ENCODE peak calls at places on chromosomes 5 and 9, in nine cellular contexts. G, L, V, D, B, Y, I, J and U are unnamed samples. For H3K9me3 and H3K4me1, the result is how much of the 10 kb centered on the place peaks cover.

GRCh38 chr5:110790673-110791072 is 51.9 kb downstream of the SLC25A46 start:
- DNase-seq in Y (no peak), J (no peak), V (no peak), G (peak), I (no peak), L (no peak), D (no peak), B (no peak), U (no peak)

GRCh38 chr5:178279723-178280438 is 47.3 kb upstream of the PHYKPL start:
- DNase-seq in V (peak), G (peak), I (peak), J (peak), D (peak), L (peak), B (peak), Y (peak), U (peak)

GRCh38 chr9:12904261-12905000 is 129.6 kb downstream of the LURAP1L start:
- DNase-seq in I (no peak), V (no peak), Y (no peak), L (no peak), G (no peak), J (no peak), D (no peak), B (no peak), U (no peak)

GRCh38 chr9:110260911-110261310 is 4.6 kb upstream of the TXN start:
- DNase-seq in D (no peak), I (no peak), L (no peak), J (no peak), G (no peak), V (no peak), B (no peak), Y (no peak), U (no peak)

GRCh38 chr5:167743685-167744084 is 547.8 kb upstream of the WWC1 start:
- DNase-seq in L (peak), G (no peak), D (no peak), J (no peak), B (no peak), Y (no peak), V (no peak), I (no peak), U (no peak)

GRCh38 chr5:177494356-177495195 is 2.8 kb downstream of the PDLIM7 start:
- DNase-seq in G (peak), Y (peak), B (no peak), V (peak), D (no peak), L (peak), I (peak), J (peak), U (peak)

GRCh38 chr5:43227655-43228054 is 35.6 kb downstream of the NIM1K start:
- DNase-seq in Y (peak), B (no peak), L (peak), J (no peak), I (peak), D (no peak), G (peak), V (no peak), U (no peak)

GRCh38 chr9:19116391-19116790 is 10.9 kb downstream of the PLIN2 start:
- DNase-seq in B (no peak), D (no peak), G (no peak), V (no peak), J (no peak), I (no peak), Y (no peak), L (no peak), U (no peak)

GRCh38 chr9:115006660-115007059 is 76.3 kb upstream of the TNFSF8 start:
- DNase-seq in L (no peak), J (no peak), G (no peak), D (no peak), B (no peak), V (no peak), I (no peak), Y (no peak), U (no peak)

GRCh38 chr5:59039296-59040006 is 456.6 kb downstream of the RAB3C start:
- DNase-seq in J (peak), D (peak), V (peak), Y (peak), B (peak), I (no peak), G (peak), L (peak), U (peak)

GRCh38 chr5:77168187-77168883 is 42.1 kb upstream of the PDE8B start:
- DNase-seq in Y (no peak), J (peak), V (peak), G (peak), I (no peak), L (no peak), D (no peak), B (peak), U (peak)

GRCh38 chr5:147803941-147804717 is 21.6 kb upstream of the JAKMIP2 start:
- DNase-seq in J (no peak), I (no peak), L (no peak), V (no peak), G (no peak), Y (no peak), D (no peak), B (no peak), U (no peak)

GRCh38 chr5:93595420-93596136 is 12.6 kb downstream of the NR2F1 start:
- DNase-seq in Y (peak), L (no peak), D (no peak), J (no peak), V (no peak), G (no peak), I (no peak), B (no peak), U (no peak)

GRCh38 chr9:75852746-75853145 is 37.7 kb upstream of the PCSK5 start:
- DNase-seq in Y (no peak), L (no peak), G (no peak), I (no peak), D (no peak), V (no peak), J (no peak), B (no peak), U (no peak)

GRCh38 chr5:58983496-58983895 is 400.6 kb downstream of the RAB3C start:
- DNase-seq in D (no peak), Y (no peak), I (no peak), G (no peak), V (no peak), B (no peak), L (no peak), J (no peak), U (no peak)

GRCh38 chr5:61332369-61332745 is 299 bp downstream of the ZSWIM6 start:
- DNase-seq in V (peak), G (no peak), D (peak), B (no peak), L (no peak), J (peak), Y (peak), I (no peak), U (peak)

GRCh38 chr5:154860123-154860522 is 1.7 kb downstream of the CNOT8 start:
- DNase-seq in V (no peak), L (peak), Y (peak), J (peak), D (peak), G (no peak), B (no peak), I (peak), U (no peak)

GRCh38 chr9:91043786-91044185 is 242.2 kb downstream of the SYK start:
- DNase-seq in G (no peak), J (no peak), D (no peak), B (no peak), L (no peak), V (no peak), Y (no peak), I (no peak), U (no peak)

GRCh38 chr5:141328231-141328630 is 2.1 kb upstream of the PCDHGA1 start:
- DNase-seq in D (no peak), L (no peak), J (no peak), V (no peak), G (no peak), I (no peak), B (no peak), Y (no peak), U (no peak)

GRCh38 chr5:141326088-141326854 is 4.0 kb upstream of the PCDHGA1 start:
- DNase-seq in L (peak), J (peak), V (peak), G (peak), I (peak), D (peak), Y (peak), B (no peak), U (peak)

GRCh38 chr5:141330299-141331080 is at the start of gene PCDHGA1:
- DNase-seq in I (peak), Y (peak), J (no peak), V (no peak), B (no peak), L (no peak), G (peak), D (peak), U (peak)
- H3K9me3 ChIP-seq in I (under half), Y (under half), J (half or more), V (under half), B (half or more), L (under half), G (under half), D (under half), U (under half)

DNA sequence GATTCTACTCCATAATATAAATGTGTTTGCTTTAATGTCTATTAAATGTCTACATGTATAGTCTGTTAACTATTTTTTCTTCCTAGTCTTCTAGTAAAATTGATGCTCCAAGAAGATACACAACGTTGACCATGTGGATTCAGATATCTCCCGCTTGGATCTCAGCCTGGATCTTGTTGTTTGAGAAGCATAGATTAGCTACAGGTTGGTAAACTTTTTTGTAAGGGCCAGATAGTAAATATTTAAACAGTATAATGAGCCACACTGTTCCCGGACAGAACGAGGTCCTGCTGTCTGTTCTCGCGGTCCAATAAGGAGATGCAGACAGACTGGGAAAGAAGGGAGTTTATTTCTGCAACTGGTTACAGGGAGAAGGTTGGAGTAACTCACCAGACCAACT is 86.2 kb upstream of the IL12B start:
- DNase-seq in I (no peak), B (no peak), D (no peak), J (no peak), L (no peak), G (no peak), Y (no peak), V (no peak), U (no peak)
- H3K4me3 ChIP-seq in I (no peak), B (no peak), D (no peak), J (no peak), L (no peak), G (no peak), Y (no peak), V (no peak), U (no peak)

DNA sequence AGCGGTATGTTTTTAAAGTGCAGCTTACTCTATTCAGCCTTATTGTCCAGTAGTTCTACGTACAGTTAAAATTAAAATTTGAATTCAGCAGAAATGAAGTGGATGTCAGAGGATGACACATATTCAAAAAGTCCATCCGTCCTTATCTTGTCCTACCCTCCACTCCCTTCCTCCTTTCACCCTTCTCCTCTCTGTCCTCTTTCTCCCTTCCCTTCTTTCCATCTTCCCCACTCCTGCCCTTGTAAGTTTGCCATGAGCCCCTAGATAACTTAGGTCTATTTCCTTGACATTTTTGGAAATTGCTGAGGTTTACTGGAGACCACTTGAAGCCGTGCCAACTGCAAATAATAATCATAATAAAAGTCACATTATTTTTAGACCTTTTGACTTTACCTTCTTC is 67.6 kb downstream of the TRIO start:
- DNase-seq in J (no peak), G (no peak), L (no peak), V (no peak), Y (no peak), B (no peak), I (no peak), D (no peak), U (no peak)
- H3K4me1 ChIP-seq in J (under half), G (half or more), L (under half), V (under half), Y (under half), B (under half), I (half or more), D (under half), U (under half)

DNA sequence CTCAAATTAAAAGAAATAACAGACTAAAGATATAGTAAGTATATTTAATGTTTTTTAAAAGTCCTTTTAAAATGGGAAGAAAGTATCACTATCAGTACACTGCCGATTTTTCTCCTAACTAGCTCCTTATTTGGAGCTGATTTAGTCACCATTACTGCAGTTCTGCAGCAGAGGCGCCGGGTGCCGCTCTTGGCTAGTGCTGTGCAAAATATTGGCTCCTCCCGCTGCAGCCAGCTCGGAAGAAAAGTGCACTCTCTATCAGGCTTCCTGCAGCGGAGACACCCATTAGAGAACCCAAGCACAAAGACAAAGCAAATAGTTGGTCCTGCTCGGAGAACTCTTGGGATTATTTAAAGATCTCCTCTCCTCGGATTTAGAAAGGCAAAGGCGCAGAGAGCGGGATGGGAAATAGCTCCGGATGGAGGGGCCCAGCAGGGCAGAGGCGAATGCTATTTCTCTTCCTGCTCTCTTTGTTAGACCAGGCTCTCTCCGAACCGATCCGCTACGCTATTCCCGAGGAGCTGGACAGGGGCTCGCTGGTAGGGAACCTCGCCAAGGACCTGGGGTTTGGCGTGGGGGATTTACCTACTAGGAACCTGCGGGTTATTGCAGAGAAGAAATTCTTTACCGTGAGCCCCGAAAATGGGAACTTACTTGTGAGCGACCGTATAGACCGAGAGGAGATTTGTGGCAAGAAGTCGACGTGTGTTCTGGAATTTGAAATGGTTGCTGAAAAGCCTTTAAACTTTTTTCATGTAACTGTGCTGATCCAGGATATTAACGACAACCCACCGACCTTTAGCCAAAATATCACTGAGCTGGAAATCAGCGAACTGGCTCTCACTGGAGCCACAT is at the start of gene PCDHGB3:
- DNase-seq in B (no peak), D (no peak), I (no peak), V (no peak), Y (no peak), G (peak), L (no peak), J (no peak), U (no peak)
- H3K9me3 ChIP-seq in B (half or more), D (under half), I (half or more), V (under half), Y (under half), G (half or more), L (under half), J (half or more), U (under half)

GRCh38 chr9:104773118-104773517 is 9.2 kb downstream of the NIPSNAP3B start:
- DNase-seq in B (no peak), I (no peak), V (no peak), L (no peak), G (no peak), Y (no peak), J (no peak), D (no peak), U (no peak)
- H3K4me3 ChIP-seq in B (no peak), I (no peak), V (no peak), L (no peak), G (no peak), Y (no peak), J (no peak), D (no peak), U (no peak)

GRCh38 chr5:160469156-160470144 is 47.8 kb downstream of the PTTG1 start:
- DNase-seq in V (no peak), I (no peak), L (no peak), B (no peak), G (no peak), Y (no peak), D (no peak), J (no peak), U (no peak)
- H3K4me1 ChIP-seq in V (under half), I (half or more), L (under half), B (under half), G (under half), Y (under half), D (under half), J (under half), U (under half)

DNA sequence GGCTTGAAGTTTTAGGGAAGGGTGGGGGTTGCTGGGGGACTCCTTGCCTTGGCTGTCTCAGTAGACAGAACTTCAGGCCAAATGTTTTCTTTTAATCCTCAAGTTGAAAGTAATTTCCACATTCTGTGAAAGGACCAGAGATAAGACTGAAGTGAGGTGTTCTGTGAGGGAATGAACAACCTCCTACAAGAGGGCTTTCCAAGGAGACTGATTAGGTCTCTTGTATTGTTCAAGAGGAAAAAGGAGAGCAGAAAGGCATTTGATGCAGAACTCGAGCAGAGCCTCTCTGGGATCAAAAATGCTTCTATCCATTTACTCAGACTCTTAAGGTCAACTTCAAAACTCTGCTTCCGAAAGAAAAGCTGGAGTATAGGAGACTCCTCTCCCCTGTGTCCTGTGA is 282.1 kb upstream of the ATP10B start:
- DNase-seq in J (no peak), D (no peak), V (no peak), B (no peak), G (no peak), Y (no peak), I (no peak), L (no peak), U (no peak)
- H3K9me3 ChIP-seq in J (under half), D (under half), V (under half), B (under half), G (under half), Y (under half), I (under half), L (under half), U (under half)